ENCODE peak calls at places on chromosomes 2 and 18, in six cellular contexts. H, F, O, W, Q and R are unnamed samples.

GRCh38 chr18:76913583-76913982 is 91.2 kb downstream of the ZNF236 start:
- DNase-seq in H (no peak), F (no peak), O (no peak), W (no peak), Q (no peak), R (no peak)

GRCh38 chr18:70634576-70635147 is 345.8 kb downstream of the SOCS6 start:
- DNase-seq in H (no peak), F (no peak), O (no peak), W (no peak), Q (no peak), R (no peak)

GRCh38 chr2:241092677-241093076 is 9.4 kb downstream of the MTERF4 start:
- DNase-seq in H (no peak), F (no peak), O (no peak), W (no peak), Q (peak; percentile 24), R (no peak)

GRCh38 chr18:8942909-8943545 is 159.5 kb upstream of the NDUFV2 start:
- DNase-seq in H (no peak), F (no peak), O (no peak), W (no peak), Q (no peak), R (no peak)

GRCh38 chr2:113390133-113390849 is 47.2 kb upstream of the ZNG1B start:
- DNase-seq in H (peak; percentile 70), F (peak; percentile 76), O (no peak), W (no peak), Q (peak; percentile 85), R (no peak)

GRCh38 chr2:25309402-25309801 is 32.3 kb downstream of the DNMT3A start:
- DNase-seq in H (no peak), F (no peak), O (no peak), W (peak; percentile 45), Q (peak; percentile 78), R (no peak)

GRCh38 chr2:16972276-16972675 is 306.6 kb upstream of the CYRIA start:
- DNase-seq in H (no peak), F (no peak), O (no peak), W (no peak), Q (no peak), R (no peak)

GRCh38 chr18:78785706-78786105 is 193.9 kb upstream of the SALL3 start:
- DNase-seq in H (no peak), F (no peak), O (no peak), W (no peak), Q (no peak), R (no peak)

GRCh38 chr2:216735086-216735485 is 39.7 kb upstream of the IGFBP5 start:
- DNase-seq in H (no peak), F (peak; percentile 50), O (no peak), W (no peak), Q (no peak), R (peak; percentile 83)

GRCh38 chr2:70553584-70554337 is at the start of gene TGFA:
- DNase-seq in H (peak; percentile 80), F (peak; percentile 81), O (peak; percentile 95), W (peak; percentile 64), Q (peak; percentile 82), R (peak; percentile 71)

GRCh38 chr18:73296686-73297085 is 428.9 kb upstream of the NETO1 start:
- DNase-seq in H (no peak), F (no peak), O (no peak), W (no peak), Q (no peak), R (no peak)

GRCh38 chr2:15173506-15173905 is 387.6 kb downstream of the NBAS start:
- DNase-seq in H (no peak), F (no peak), O (no peak), W (no peak), Q (no peak), R (no peak)

GRCh38 chr2:205564761-205565160 is 117.5 kb upstream of the NRP2 start:
- DNase-seq in H (no peak), F (no peak), O (no peak), W (no peak), Q (peak; percentile 10), R (no peak)

GRCh38 chr2:47221956-47222355 is 66.8 kb upstream of the STPG4 start:
- DNase-seq in H (no peak), F (peak; percentile 35), O (no peak), W (no peak), Q (no peak), R (no peak)

GRCh38 chr2:213015387-213016165 is 135.8 kb downstream of the IKZF2 start:
- DNase-seq in H (no peak), F (no peak), O (no peak), W (no peak), Q (no peak), R (no peak)

GRCh38 chr2:222860740-222861410 is at the start of gene ACSL3:
- DNase-seq in H (peak; percentile 96), F (peak; percentile 98), O (peak; percentile 99), W (peak; percentile 99), Q (peak; percentile 95), R (peak; percentile 98)
- H3K27ac ChIP-seq in H (peak within 1 kb of the TSS; percentile 94), F (peak within 1 kb of the TSS; percentile 94), O (peak within 1 kb of the TSS; percentile 89), W (peak within 1 kb of the TSS; percentile 98), Q (peak within 1 kb of the TSS; percentile 100), R (peak within 1 kb of the TSS; percentile 89)

GRCh38 chr18:31511098-31511497 is 13.1 kb downstream of the DSG2 start:
- DNase-seq in H (no peak), F (no peak), O (no peak), W (no peak), Q (no peak), R (no peak)
- TF ChIP-seq CTCF in H (no peak), F (no peak), O (no peak), W (peak; percentile 35), Q (peak; percentile 10), R (no peak)

GRCh38 chr2:200396726-200397348 is 90.3 kb downstream of the SPATS2L start:
- DNase-seq in H (no peak), F (no peak), O (no peak), W (no peak), Q (no peak), R (no peak)
- H3K27ac ChIP-seq in H (no peak overlapping the region), F (no peak overlapping the region), O (no peak overlapping the region), W (no peak overlapping the region), Q (peak overlapping the region; percentile 47), R (no peak overlapping the region)

DNA sequence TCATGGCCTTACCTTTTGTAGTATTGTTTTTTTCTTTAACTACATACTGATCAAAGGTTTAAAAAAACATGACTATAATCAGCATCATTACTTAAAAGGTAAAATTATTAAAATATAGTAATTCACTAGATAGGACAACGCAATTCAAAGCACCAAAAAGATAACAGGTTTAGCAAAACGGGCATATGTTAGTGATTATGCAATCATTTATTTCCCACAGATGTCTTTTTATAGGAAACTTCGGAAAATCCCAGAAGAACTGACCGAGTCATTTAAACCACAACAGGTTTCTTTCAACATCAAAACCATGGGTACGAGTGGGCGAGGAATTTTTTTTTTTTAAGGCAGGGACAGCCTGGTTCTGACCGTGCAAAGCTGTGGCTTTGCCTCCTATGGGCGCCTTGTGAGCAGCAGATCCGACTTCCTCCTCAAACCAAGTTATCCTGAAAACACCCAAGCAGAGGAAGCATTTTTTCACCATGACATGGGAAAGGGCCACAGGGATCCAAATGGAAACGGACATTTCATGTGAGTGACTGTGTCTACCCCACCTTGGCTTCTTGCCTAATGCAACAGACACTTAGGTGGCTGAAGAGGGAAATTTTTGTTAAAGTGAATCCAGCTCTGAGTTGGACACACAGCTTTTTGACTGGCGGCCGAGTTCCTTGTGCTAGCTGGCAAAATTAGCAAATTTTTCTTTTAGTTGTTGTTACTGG is 487.2 kb upstream of the ZEB2 start:
- DNase-seq in H (peak; percentile 34), F (peak; percentile 87), O (no peak), W (peak; percentile 56), Q (peak; percentile 90), R (no peak)
- TF ChIP-seq CTCF in H (no peak), F (no peak), O (no peak), W (no peak), Q (no peak), R (no peak)

GRCh38 chr2:172552547-172553291 is 3.2 kb upstream of the PDK1 start:
- DNase-seq in H (no peak), F (no peak), O (no peak), W (no peak), Q (peak; percentile 19), R (no peak)

GRCh38 chr2:172554352-172555271 is 1.3 kb upstream of the PDK1 start:
- DNase-seq in H (no peak), F (no peak), O (no peak), W (no peak), Q (no peak), R (no peak)

GRCh38 chr2:172550419-172550818 is 5.5 kb upstream of the PDK1 start:
- DNase-seq in H (no peak), F (no peak), O (no peak), W (no peak), Q (no peak), R (no peak)

GRCh38 chr2:172549131-172549530 is 6.8 kb upstream of the PDK1 start:
- DNase-seq in H (no peak), F (no peak), O (no peak), W (no peak), Q (no peak), R (no peak)

GRCh38 chr2:172551266-172551665 is 4.6 kb upstream of the PDK1 start:
- DNase-seq in H (no peak), F (no peak), O (no peak), W (no peak), Q (no peak), R (no peak)
- H3K27ac ChIP-seq in H (no peak overlapping the region), F (no peak overlapping the region), O (no peak overlapping the region), W (no peak overlapping the region), Q (no peak overlapping the region), R (no peak overlapping the region)